ENCODE peak calls at places on chromosomes 16 and 17, in nine cellular contexts. R is sigmoid colon; Q is neural crest cell; M is fibroblast of lung; W is RWPE1; T is psoas muscle; F is activated CD8-positive, alpha-beta T cell treated with anti-CD3 and anti-CD28 coated beads for 36 hours; D is choroid plexus epithelial cell; S is AG10803. G is an unnamed sample.

GRCh38 chr16:65414284-65414984 is 292.6 kb upstream of the CDH11 start:
- DNase-seq in S (peak), W (peak), F (peak), T (no peak), M (peak), R (no peak), Q (no peak), D (peak), G (no peak)

GRCh38 chr16:23514381-23515152 is 4.3 kb upstream of the GGA2 start:
- DNase-seq in D (no peak), T (no peak), S (no peak), W (no peak), R (no peak), F (peak), M (no peak), Q (no peak), G (no peak)

GRCh38 chr17:49224198-49224996 is 6.2 kb downstream of the PHOSPHO1 start:
- DNase-seq in T (peak), S (no peak), R (no peak), M (no peak), F (peak), W (no peak), D (no peak), Q (no peak), G (peak)

GRCh38 chr16:57941016-57941656 is 29.8 kb downstream of the CNGB1 start:
- DNase-seq in F (no peak), Q (no peak), M (peak), T (no peak), R (no peak), W (peak), D (no peak), S (peak), G (no peak)

GRCh38 chr16:28326881-28327610 is 34.7 kb downstream of the SBK1 start:
- DNase-seq in M (peak), R (peak), D (peak), S (peak), Q (peak), W (peak), T (peak), F (peak), G (peak)

GRCh38 chr16:8376430-8376829 is 213.9 kb downstream of the TMEM114 start:
- DNase-seq in M (no peak), Q (no peak), R (no peak), W (no peak), T (no peak), F (no peak), D (no peak), S (no peak), G (no peak)

GRCh38 chr17:71455219-71455618 is 665.6 kb upstream of the SOX9 start:
- DNase-seq in M (no peak), Q (no peak), R (no peak), F (no peak), W (no peak), D (no peak), S (no peak), T (no peak), G (no peak)

GRCh38 chr16:66525396-66526180 is 24.3 kb downstream of the TK2 start:
- DNase-seq in D (peak), Q (no peak), W (no peak), M (peak), T (no peak), R (no peak), F (no peak), S (peak), G (no peak)

GRCh38 chr16:770411-770810 is 9.9 kb downstream of the MSLN start:
- DNase-seq in T (no peak), M (no peak), D (no peak), R (no peak), Q (no peak), F (no peak), W (no peak), S (no peak), G (no peak)

GRCh38 chr16:27920391-27920891 is 143.1 kb downstream of the GSG1L start:
- DNase-seq in Q (peak), R (no peak), F (no peak), T (no peak), S (no peak), D (peak), M (no peak), W (peak), G (peak)

GRCh38 chr17:76337413-76337777 is 16.3 kb downstream of the PRPSAP1 start:
- DNase-seq in D (no peak), F (no peak), Q (no peak), M (peak), S (peak), R (peak), W (no peak), T (no peak), G (no peak)

GRCh38 chr17:50507871-50508572 is at the start of gene MYCBPAP:
- DNase-seq in F (peak), D (peak), T (peak), R (peak), Q (peak), M (peak), W (no peak), S (peak), G (peak)

GRCh38 chr17:46139365-46140210 is 53.6 kb downstream of the KANSL1 start:
- DNase-seq in R (no peak), M (no peak), T (no peak), F (no peak), Q (no peak), S (no peak), D (no peak), W (no peak), G (no peak)

GRCh38 chr17:66272699-66273390 is 29.6 kb upstream of the PRKCA start:
- DNase-seq in W (peak), S (peak), M (peak), R (peak), F (no peak), D (peak), T (no peak), Q (no peak), G (no peak)

GRCh38 chr17:35170968-35171771 is 23.0 kb downstream of the SLC35G3 start:
- DNase-seq in T (no peak), M (no peak), R (no peak), Q (no peak), S (peak), D (peak), W (peak), F (peak), G (no peak)

GRCh38 chr16:54135361-54136275 is 151.0 kb downstream of the IRX3 start:
- DNase-seq in Q (no peak), D (peak), M (peak), W (no peak), F (no peak), R (no peak), S (peak), T (no peak), G (no peak)

GRCh38 chr17:70848785-70849184 is 679.5 kb downstream of the KCNJ2 start:
- DNase-seq in F (no peak), Q (no peak), R (no peak), M (peak), W (peak), T (no peak), S (peak), D (peak), G (no peak)

GRCh38 chr16:78842950-78843349 is 743.5 kb downstream of the WWOX start:
- DNase-seq in D (no peak), S (no peak), M (no peak), W (no peak), R (no peak), F (no peak), T (no peak), Q (no peak), G (no peak)

GRCh38 chr16:55149622-55150021 is 174.4 kb upstream of the IRX6 start:
- DNase-seq in M (no peak), T (no peak), R (no peak), S (peak), F (no peak), D (no peak), Q (no peak), W (no peak), G (no peak)

GRCh38 chr17:14552311-14552710 is 251.4 kb downstream of the HS3ST3B1 start:
- DNase-seq in M (no peak), S (peak), F (no peak), Q (no peak), W (no peak), R (no peak), D (no peak), T (no peak), G (no peak)

GRCh38 chr16:66706506-66706880 is 9.9 kb upstream of the CMTM4 start:
- DNase-seq in W (no peak), S (no peak), T (peak), Q (no peak), F (no peak), D (peak), R (peak), M (no peak), G (no peak)

GRCh38 chr17:915416-916201 is 64.0 kb downstream of the NXN start:
- DNase-seq in Q (no peak), D (peak), M (peak), S (no peak), T (peak), F (no peak), R (no peak), W (no peak), G (no peak)

GRCh38 chr16:35492225-35492624 is 2032.8 kb downstream of the TP53TG3F start:
- DNase-seq in T (no peak), Q (no peak), W (no peak), S (no peak), F (no peak), R (no peak), D (no peak), M (no peak), G (no peak)

GRCh38 chr17:5138616-5139453 is 23.0 kb downstream of the USP6 start:
- DNase-seq in F (no peak), Q (no peak), R (no peak), D (no peak), W (no peak), M (no peak), T (no peak), S (no peak), G (no peak)

GRCh38 chr17:49414271-49414621 is 436 bp downstream of the PHB1 start:
- DNase-seq in W (peak), Q (no peak), R (no peak), D (peak), F (no peak), T (no peak), S (no peak), M (no peak), G (no peak)

GRCh38 chr16:21950782-21951521 is 2.2 kb upstream of the UQCRC2 start:
- DNase-seq in F (peak), R (no peak), M (peak), S (peak), Q (no peak), D (peak), W (peak), T (no peak), G (peak)

GRCh38 chr17:33667052-33667509 is 374.0 kb upstream of the ASIC2 start:
- DNase-seq in T (no peak), R (no peak), M (no peak), D (no peak), W (peak), S (no peak), Q (no peak), F (peak), G (no peak)

GRCh38 chr16:4090476-4090875 is 25.8 kb downstream of the ADCY9 start:
- DNase-seq in D (no peak), Q (no peak), R (no peak), T (no peak), W (no peak), F (no peak), S (no peak), M (no peak), G (no peak)

GRCh38 chr16:67910162-67910561 is 17.1 kb downstream of the PSKH1 start:
- DNase-seq in S (peak), T (no peak), R (no peak), Q (no peak), W (no peak), F (peak), D (peak), M (peak), G (no peak)

GRCh38 chr17:38745545-38745944 is 2.6 kb downstream of the PCGF2 start:
- DNase-seq in Q (no peak), W (no peak), M (no peak), S (no peak), T (peak), F (no peak), D (no peak), R (no peak), G (no peak)

GRCh38 chr17:19648475-19649406 is at the start of gene ALDH3A2:
- DNase-seq in D (peak), M (peak), Q (peak), F (peak), S (peak), R (peak), T (peak), W (peak), G (peak)
- TF ChIP-seq CTCF in D (peak), M (peak), Q (no peak), F (no peak), S (peak), R (no peak), T (peak), W (no peak), G (no peak)

GRCh38 chr17:19331553-19332245 is 30.8 kb downstream of the B9D1 start:
- DNase-seq in T (no peak), R (peak), W (no peak), Q (no peak), S (no peak), D (no peak), M (peak), F (no peak), G (no peak)

GRCh38 chr17:19331134-19331533 is 31.4 kb downstream of the B9D1 start:
- DNase-seq in Q (no peak), S (peak), D (peak), M (peak), F (no peak), R (peak), T (no peak), W (no peak), G (no peak)

GRCh38 chr17:19329136-19329535 is 33.4 kb downstream of the B9D1 start:
- DNase-seq in T (no peak), D (no peak), R (peak), F (no peak), Q (no peak), M (no peak), W (no peak), S (no peak), G (no peak)

GRCh38 chr17:19329839-19330238 is 32.7 kb downstream of the B9D1 start:
- DNase-seq in D (no peak), F (no peak), M (no peak), S (no peak), T (no peak), Q (no peak), R (peak), W (no peak), G (no peak)

GRCh38 chr17:19330271-19330670 is 32.3 kb downstream of the B9D1 start:
- DNase-seq in T (no peak), S (no peak), W (no peak), R (peak), F (no peak), Q (no peak), M (no peak), D (no peak), G (no peak)
- TF ChIP-seq CTCF in T (no peak), S (no peak), W (no peak), R (no peak), F (no peak), Q (no peak), M (no peak), D (no peak), G (no peak)

GRCh38 chr17:44081681-44082080 is 11.1 kb downstream of the G6PC3 start:
- DNase-seq in F (no peak), R (no peak), Q (no peak), S (peak), M (peak), D (no peak), W (no peak), T (no peak), G (no peak)

GRCh38 chr17:44082206-44082605 is 11.7 kb downstream of the G6PC3 start:
- DNase-seq in W (no peak), S (no peak), Q (no peak), M (no peak), T (no peak), F (no peak), R (no peak), D (no peak), G (no peak)

GRCh38 chr17:44084921-44085320 is 14.4 kb downstream of the G6PC3 start:
- DNase-seq in F (no peak), D (no peak), S (no peak), M (no peak), T (no peak), W (no peak), Q (no peak), R (no peak), G (no peak)

GRCh38 chr17:44083250-44083849 is 12.8 kb downstream of the G6PC3 start:
- DNase-seq in T (no peak), Q (no peak), S (no peak), D (no peak), R (no peak), W (no peak), M (no peak), F (no peak), G (no peak)

DNA sequence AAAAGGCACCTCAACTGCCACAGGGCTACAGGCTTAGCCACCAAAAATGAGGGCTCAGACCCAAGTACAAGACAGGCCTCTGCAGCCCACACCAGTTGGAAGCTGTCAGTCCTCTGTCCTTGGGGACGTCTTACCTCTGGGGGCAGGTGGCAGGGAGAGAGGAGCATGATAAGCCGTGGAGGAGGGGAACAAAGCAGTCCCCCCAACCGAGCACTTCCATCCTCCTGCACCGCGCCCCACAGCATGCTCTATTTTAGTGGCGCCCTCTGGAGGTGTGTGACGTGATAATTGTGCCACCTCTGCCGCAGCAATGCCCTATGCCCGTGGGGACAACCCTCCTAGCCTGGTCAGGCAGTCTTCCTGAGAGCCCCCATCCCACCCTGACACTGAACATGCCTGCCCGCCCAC is 13.6 kb downstream of the G6PC3 start:
- DNase-seq in S (no peak), R (no peak), D (no peak), W (no peak), M (no peak), F (peak), T (no peak), Q (no peak), G (peak)
- TF ChIP-seq CTCF in S (peak), R (no peak), D (peak), W (peak), M (peak), F (no peak), T (no peak), Q (peak), G (peak)

DNA sequence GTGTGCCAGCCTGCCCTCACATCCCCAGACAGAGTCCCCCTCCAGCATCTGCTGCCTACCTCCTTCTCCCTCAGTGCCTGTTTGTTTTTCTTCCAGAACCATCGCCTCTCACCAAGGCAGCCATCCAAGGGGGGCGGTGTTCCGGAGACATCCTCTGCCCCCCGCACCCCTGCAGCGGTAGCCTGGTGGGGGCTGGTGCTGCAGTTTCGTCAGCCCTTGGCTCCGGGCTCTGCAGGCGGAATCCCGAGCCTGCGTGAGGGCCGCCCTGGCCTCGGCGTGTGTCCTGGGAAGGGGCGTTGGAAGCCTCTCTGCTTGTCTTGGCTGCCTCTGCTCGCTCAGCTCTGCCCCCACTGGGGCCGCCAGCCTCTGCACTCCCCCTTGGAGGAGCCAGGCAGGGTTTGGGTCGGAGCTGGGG is 126.0 kb upstream of the CIBAR2 start:
- DNase-seq in R (peak), F (no peak), D (peak), T (peak), M (peak), Q (no peak), W (no peak), S (peak), G (peak)
- TF ChIP-seq CTCF in R (no peak), F (no peak), D (peak), T (no peak), M (no peak), Q (no peak), W (no peak), S (peak), G (no peak)

GRCh38 chr16:31458073-31458834 is 1.0 kb upstream of the ARMC5 start:
- DNase-seq in R (peak), T (peak), D (peak), W (peak), F (peak), M (peak), S (peak), Q (no peak), G (peak)
- TF ChIP-seq CTCF in R (no peak), T (no peak), D (peak), W (no peak), F (no peak), M (no peak), S (peak), Q (peak), G (no peak)

GRCh38 chr17:82920150-82920549 is 80.3 kb upstream of the ZNF750 start:
- DNase-seq in M (no peak), D (no peak), Q (no peak), S (no peak), F (no peak), R (no peak), T (no peak), W (no peak), G (no peak)

GRCh38 chr17:82915697-82916027 is 75.8 kb upstream of the ZNF750 start:
- DNase-seq in M (no peak), S (no peak), Q (no peak), T (no peak), R (no peak), D (no peak), F (no peak), W (no peak), G (no peak)

GRCh38 chr17:82915010-82915696 is 75.3 kb upstream of the ZNF750 start:
- DNase-seq in M (no peak), D (no peak), R (no peak), S (no peak), T (no peak), Q (no peak), W (no peak), F (no peak), G (no peak)

GRCh38 chr17:82918508-82918907 is 78.7 kb upstream of the ZNF750 start:
- DNase-seq in S (no peak), W (no peak), F (no peak), Q (no peak), T (no peak), D (no peak), M (no peak), R (no peak), G (no peak)

DNA sequence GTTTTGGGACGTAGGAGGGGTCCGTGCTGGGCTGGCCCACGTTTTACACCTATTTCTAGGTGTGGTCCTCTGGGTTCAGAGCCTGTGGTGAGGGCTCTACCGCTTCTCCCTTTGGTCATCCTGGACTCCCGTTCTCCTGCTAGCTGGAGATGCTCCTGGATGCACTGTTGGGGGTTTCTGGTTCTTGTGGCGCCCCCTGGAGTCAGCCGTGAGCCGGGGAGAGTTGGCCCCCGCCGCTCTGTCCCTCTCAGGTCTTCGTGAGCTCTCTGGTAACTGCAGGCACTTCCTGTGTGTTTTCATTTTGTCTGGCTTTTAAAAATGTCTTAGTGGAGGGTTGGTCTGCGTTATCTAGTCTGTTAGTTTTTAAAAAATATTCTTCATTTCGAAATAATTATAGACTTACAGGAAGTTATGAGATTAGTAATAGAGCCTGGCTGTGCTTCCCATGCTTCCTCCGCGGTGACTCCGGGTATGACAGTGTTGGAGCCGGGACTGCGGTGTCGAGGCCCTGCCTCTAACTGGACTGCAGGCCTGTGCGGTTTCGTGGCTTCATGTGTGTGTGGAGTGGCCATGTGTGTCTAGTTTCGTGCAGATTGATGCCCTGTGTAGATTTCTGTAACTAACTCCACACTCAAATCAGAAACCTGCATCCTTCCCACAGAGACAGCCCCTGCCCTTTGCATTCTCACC is 78.0 kb upstream of the ZNF750 start:
- DNase-seq in D (peak), S (peak), R (no peak), F (peak), T (no peak), M (no peak), W (no peak), Q (peak), G (no peak)
- TF ChIP-seq CTCF in D (peak), S (peak), R (peak), F (peak), T (peak), M (no peak), W (peak), Q (peak), G (no peak)